ENCODE peak calls at places on chromosomes 3 and 15, in four cellular contexts. M is left colon; R is activated CD8-positive, alpha-beta memory T cell treated with anti-CD3 and anti-CD28 coated beads, Interleukin-2, amount 10 ng/mL, durations not matched to agents 7 days and 5 days; E is HT-29. C is an unnamed sample.

GRCh38 chr15:90035835-90036220 is 34.7 kb downstream of the ZNF710 start:
- DNase-seq in E (no peak), R (no peak), M (no peak), C (no peak)

GRCh38 chr15:72534522-72534921 is 60.4 kb downstream of the ARIH1 start:
- DNase-seq in M (no peak), E (no peak), R (peak), C (no peak)

GRCh38 chr3:134601539-134602439 is 49.0 kb downstream of the KY start:
- DNase-seq in R (peak), M (peak), E (no peak), C (peak)

GRCh38 chr15:68384451-68385239 is 47.3 kb downstream of the ITGA11 start:
- DNase-seq in E (peak), M (no peak), R (peak), C (no peak)

GRCh38 chr3:78689378-78689777 is 1078.4 kb downstream of the ROBO1 start:
- DNase-seq in R (no peak), E (no peak), M (no peak), C (peak)

GRCh38 chr3:108820586-108820985 is 2.0 kb upstream of the TRAT1 start:
- DNase-seq in R (peak), E (no peak), M (no peak), C (peak)

GRCh38 chr15:31977812-31978662 is 52.3 kb upstream of the CHRNA7 start:
- DNase-seq in E (peak), R (peak), M (peak), C (peak)

GRCh38 chr3:194215392-194215791 is 79.4 kb downstream of the HES1 start:
- DNase-seq in R (no peak), M (no peak), E (no peak), C (no peak)

GRCh38 chr3:69338891-69339290 is 47.0 kb downstream of the FRMD4B start:
- DNase-seq in M (no peak), E (no peak), R (no peak), C (no peak)

GRCh38 chr3:138786788-138787276 is 47.9 kb downstream of the PIK3CB start:
- DNase-seq in E (no peak), R (no peak), M (peak), C (no peak)

GRCh38 chr3:39638286-39638685 is 170.8 kb downstream of the MOBP start:
- DNase-seq in M (no peak), E (no peak), R (no peak), C (no peak)

GRCh38 chr15:65641723-65642475 is 20.2 kb downstream of the SLC24A1 start:
- DNase-seq in E (no peak), R (no peak), M (no peak), C (no peak)